ENCODE peak calls at places on chromosome X, in ten cellular contexts. X, G, A, E, V, N, D, L, T and R are unnamed samples.

GRCh38 chrX:69546417-69546816 is 42.3 kb downstream of the NALF2 start:
- DNase-seq in X (no peak), L (no peak), N (peak), E (no peak), A (no peak), G (no peak), V (no peak), D (no peak), T (no peak), R (no peak)

GRCh38 chrX:24575496-24575895 is 71.7 kb downstream of the PCYT1B start:
- DNase-seq in V (no peak), D (no peak), X (no peak), T (no peak), A (no peak), N (no peak), L (no peak), E (no peak), G (no peak), R (no peak)

GRCh38 chrX:103356023-103356798 is at the start of gene TCEAL9:
- DNase-seq in A (peak), D (peak), T (peak), V (peak), L (peak), N (peak), G (no peak), E (peak), X (peak), R (no peak)

GRCh38 chrX:109943740-109944092 is 59.2 kb upstream of the TMEM164 start:
- DNase-seq in X (no peak), E (no peak), L (no peak), G (no peak), T (no peak), N (no peak), A (no peak), D (peak), V (peak), R (no peak)

GRCh38 chrX:110412971-110413726 is 54.5 kb downstream of the RTL9 start:
- DNase-seq in X (peak), G (peak), L (peak), D (peak), A (peak), T (peak), V (peak), N (peak), E (peak), R (peak)

GRCh38 chrX:21932277-21932996 is 8.1 kb upstream of the SMS start:
- DNase-seq in D (peak), E (peak), V (peak), A (no peak), G (no peak), X (peak), N (no peak), T (peak), L (no peak), R (no peak)

GRCh38 chrX:115602729-115603389 is 41.9 kb downstream of the PLS3 start:
- DNase-seq in D (peak), G (no peak), X (no peak), L (no peak), V (no peak), T (no peak), N (peak), E (no peak), A (no peak), R (no peak)

GRCh38 chrX:76253432-76253831 is 80.6 kb downstream of the PBDC1 start:
- DNase-seq in L (peak), D (peak), E (peak), A (no peak), G (peak), T (peak), N (peak), V (peak), X (peak), R (peak)

GRCh38 chrX:100512471-100512870 is 72.3 kb upstream of the TNMD start:
- DNase-seq in E (peak), N (peak), V (peak), X (peak), D (peak), A (peak), T (peak), G (no peak), L (no peak), R (no peak)

GRCh38 chrX:16464369-16464768 is 185.6 kb upstream of the S100G start:
- DNase-seq in T (no peak), E (no peak), D (no peak), V (no peak), N (no peak), G (no peak), L (no peak), X (no peak), A (no peak), R (no peak)

GRCh38 chrX:48498374-48498809 is 10.4 kb upstream of the PORCN start:
- DNase-seq in G (no peak), D (peak), N (peak), V (no peak), X (peak), A (no peak), L (no peak), T (peak), E (peak), R (no peak)

GRCh38 chrX:130715299-130715698 is 187.7 kb downstream of the ENOX2 start:
- DNase-seq in L (no peak), A (no peak), E (peak), V (no peak), X (peak), G (no peak), T (no peak), D (peak), N (no peak), R (no peak)

GRCh38 chrX:121433289-121433688 is 385.9 kb downstream of the GLUD2 start:
- DNase-seq in V (no peak), A (no peak), G (no peak), L (no peak), T (no peak), D (no peak), E (no peak), X (no peak), N (no peak), R (no peak)

GRCh38 chrX:7219153-7219705 is 71.3 kb upstream of the PUDP start:
- DNase-seq in G (no peak), E (no peak), L (no peak), T (no peak), N (no peak), D (no peak), X (no peak), A (no peak), V (peak), R (no peak)

GRCh38 chrX:15564981-15565579 is 35.7 kb downstream of the ACE2 start:
- DNase-seq in G (peak), T (peak), A (no peak), X (peak), V (peak), L (peak), N (peak), D (peak), E (peak), R (peak)

GRCh38 chrX:11687157-11687556 is 21.4 kb upstream of the ARHGAP6 start:
- DNase-seq in V (no peak), L (no peak), A (no peak), N (no peak), T (no peak), X (no peak), G (no peak), D (no peak), E (no peak), R (no peak)

GRCh38 chrX:37485429-37485828 is 86.0 kb upstream of the LANCL3 start:
- DNase-seq in G (no peak), T (no peak), D (no peak), V (no peak), X (no peak), N (no peak), L (no peak), E (no peak), A (no peak), R (no peak)

GRCh38 chrX:40247848-40248622 is 150.3 kb upstream of the BCOR start:
- DNase-seq in G (no peak), A (no peak), D (no peak), N (no peak), X (no peak), E (no peak), L (no peak), T (no peak), V (no peak), R (no peak)

GRCh38 chrX:65528705-65529340 is 5.8 kb downstream of the LAS1L start:
- DNase-seq in T (peak), V (peak), E (peak), G (peak), L (no peak), X (peak), A (no peak), D (peak), N (no peak), R (peak)

GRCh38 chrX:138847930-138848329 is 136.4 kb upstream of the FGF13 start:
- DNase-seq in L (no peak), V (peak), X (no peak), T (peak), G (no peak), A (no peak), N (peak), E (peak), D (peak), R (no peak)